ENCODE peak calls at places on chromosomes 5 and 9, in eight cellular contexts. L is activated CD8-positive, alpha-beta memory T cell treated with anti-CD3 and anti-CD28 coated beads, Interleukin-2, amount 10 ng/mL, durations not matched to agents 7 days and 5 days; C is K562; E is right cardiac atrium; O is NCI-H1436 treated with DMSO at 0.1 percent for 48 hours; Q is cerebellar nuclear complex; M is EL; X is nephron progenitor cell. J is an unnamed sample.

GRCh38 chr9:124493218-124493617 is 14.0 kb downstream of the NR5A1 start:
- DNase-seq in L (no peak), C (no peak), E (no peak), O (no peak), Q (no peak), M (no peak), X (no peak), J (no peak)

GRCh38 chr9:98809311-98810105 is 2.0 kb downstream of the GALNT12 start:
- DNase-seq in L (no peak), C (no peak), E (no peak), O (no peak), Q (no peak), M (no peak), X (no peak), J (peak)

GRCh38 chr9:72315089-72315509 is 49.9 kb downstream of the ZFAND5 start:
- DNase-seq in L (no peak), C (no peak), E (peak), O (no peak), Q (peak), M (peak), X (peak), J (no peak)

GRCh38 chr5:54676964-54677363 is 159.4 kb downstream of the SNX18 start:
- DNase-seq in L (no peak), C (no peak), E (no peak), O (no peak), Q (no peak), M (no peak), X (no peak), J (no peak)

GRCh38 chr5:111859533-111860270 is 102.7 kb upstream of the NREP start:
- DNase-seq in L (no peak), C (no peak), E (no peak), O (no peak), Q (no peak), M (peak), X (no peak), J (peak)

GRCh38 chr5:176866913-176867312 is 32.2 kb downstream of the HK3 start:
- DNase-seq in L (no peak), C (no peak), E (no peak), O (no peak), Q (no peak), M (no peak), X (no peak), J (no peak)

GRCh38 chr5:122835681-122836080 is 9.7 kb upstream of the SNX24 start:
- DNase-seq in L (no peak), C (no peak), E (no peak), O (no peak), Q (no peak), M (no peak), X (no peak), J (no peak)

GRCh38 chr5:89372176-89372575 is 489.2 kb upstream of the MEF2C start:
- DNase-seq in L (no peak), C (no peak), E (no peak), O (no peak), Q (no peak), M (no peak), X (no peak), J (no peak)

GRCh38 chr5:139979943-139980342 is 63.2 kb downstream of the NRG2 start:
- DNase-seq in L (no peak), C (no peak), E (no peak), O (no peak), Q (no peak), M (no peak), X (no peak), J (no peak)

GRCh38 chr5:58405175-58405574 is 54.7 kb downstream of the PLK2 start:
- DNase-seq in L (no peak), C (no peak), E (no peak), O (no peak), Q (no peak), M (no peak), X (no peak), J (no peak)

GRCh38 chr5:89313044-89313443 is 430.1 kb upstream of the MEF2C start:
- DNase-seq in L (no peak), C (no peak), E (no peak), O (no peak), Q (no peak), M (peak), X (no peak), J (peak)

GRCh38 chr5:68540798-68541590 is 325.4 kb downstream of the PIK3R1 start:
- DNase-seq in L (no peak), C (no peak), E (no peak), O (no peak), Q (no peak), M (no peak), X (no peak), J (no peak)

GRCh38 chr5:36374275-36374862 is 72.7 kb upstream of the RANBP3L start:
- DNase-seq in L (no peak), C (no peak), E (no peak), O (no peak), Q (no peak), M (peak), X (no peak), J (peak)

GRCh38 chr5:168290902-168291280 is 554 bp upstream of the WWC1 start:
- DNase-seq in L (no peak), C (no peak), E (no peak), O (no peak), Q (no peak), M (no peak), X (no peak), J (no peak)

GRCh38 chr5:151156732-151157402 is 712 bp downstream of the ANXA6 start:
- DNase-seq in L (peak), C (no peak), E (no peak), O (no peak), Q (no peak), M (peak), X (peak), J (no peak)

GRCh38 chr9:72382405-72382804 is 17.4 kb upstream of the ZFAND5 start:
- DNase-seq in L (no peak), C (no peak), E (no peak), O (no peak), Q (no peak), M (no peak), X (no peak), J (peak)

GRCh38 chr5:92922231-92922967 is 658.6 kb downstream of the NR2F1-AS1 start:
- DNase-seq in L (no peak), C (no peak), E (no peak), O (no peak), Q (no peak), M (no peak), X (no peak), J (no peak)

GRCh38 chr5:77400645-77401044 is 91.5 kb downstream of the WDR41 start:
- DNase-seq in L (no peak), C (no peak), E (no peak), O (no peak), Q (no peak), M (peak), X (no peak), J (no peak)

GRCh38 chr9:16705121-16705604 is 165.3 kb downstream of the BNC2 start:
- DNase-seq in L (no peak), C (peak), E (peak), O (no peak), Q (no peak), M (peak), X (peak), J (peak)

GRCh38 chr5:128196791-128197190 is 113.2 kb downstream of the SLC12A2 start:
- DNase-seq in L (no peak), C (no peak), E (no peak), O (no peak), Q (no peak), M (no peak), X (no peak), J (peak)

GRCh38 chr5:90557391-90557790 is 1.2 kb upstream of the ADGRV1 start:
- DNase-seq in L (no peak), C (no peak), E (no peak), O (no peak), Q (no peak), M (no peak), X (no peak), J (no peak)

GRCh38 chr9:37392272-37392671 is 30.2 kb upstream of the GRHPR start:
- DNase-seq in L (no peak), C (peak), E (no peak), O (no peak), Q (no peak), M (no peak), X (no peak), J (no peak)

GRCh38 chr9:95189230-95190098 is 128.0 kb downstream of the FANCC start:
- DNase-seq in L (peak), C (no peak), E (no peak), O (no peak), Q (no peak), M (peak), X (no peak), J (peak)

GRCh38 chr9:131776473-131776872 is 36.6 kb upstream of the RAPGEF1 start:
- DNase-seq in L (peak), C (peak), E (no peak), O (no peak), Q (no peak), M (peak), X (peak), J (peak)

GRCh38 chr5:107385701-107386100 is 285.0 kb downstream of the EFNA5 start:
- DNase-seq in L (no peak), C (no peak), E (no peak), O (no peak), Q (no peak), M (no peak), X (no peak), J (no peak)

GRCh38 chr9:101050650-101051049 is 22.1 kb downstream of the PLPPR1 start:
- DNase-seq in L (no peak), C (no peak), E (no peak), O (no peak), Q (no peak), M (no peak), X (no peak), J (no peak)

GRCh38 chr5:168415971-168416370 is 70.3 kb upstream of the RARS1 start:
- DNase-seq in L (no peak), C (no peak), E (no peak), O (no peak), Q (no peak), M (no peak), X (no peak), J (no peak)

GRCh38 chr5:10702040-10702629 is 58.9 kb downstream of the DAP start:
- DNase-seq in L (no peak), C (peak), E (no peak), O (no peak), Q (no peak), M (peak), X (no peak), J (peak)

GRCh38 chr5:14687023-14687665 is 22.6 kb downstream of the OTULIN start:
- DNase-seq in L (no peak), C (no peak), E (peak), O (no peak), Q (no peak), M (peak), X (no peak), J (no peak)

GRCh38 chr9:115393976-115394775 is 276.2 kb upstream of the TNC start:
- DNase-seq in L (no peak), C (no peak), E (no peak), O (no peak), Q (no peak), M (peak), X (no peak), J (no peak)

GRCh38 chr5:91641730-91642350 is 258.7 kb upstream of the ARRDC3 start:
- DNase-seq in L (no peak), C (peak), E (no peak), O (peak), Q (no peak), M (peak), X (no peak), J (no peak)

GRCh38 chr5:87949665-87950640 is 318.7 kb downstream of the TMEM161B start:
- DNase-seq in L (no peak), C (no peak), E (no peak), O (no peak), Q (no peak), M (no peak), X (no peak), J (no peak)

J was measured in brain microvascular endothelial cell.